ENCODE peak calls at places on chromosomes 4 and X, in six cellular contexts. N is IMR-90, R is mesenchymal stem cell, O is mesendoderm, Q is H1, W is neuronal stem cell. Y is an unnamed sample.

GRCh38 chr4:177483271-177483670 is 41.0 kb upstream of the AGA start:
- DNase-seq in O (no peak), Q (no peak), W (no peak), R (no peak), N (peak; percentile 25), Y (no peak)

GRCh38 chr4:24489870-24490269 is 94.5 kb downstream of the DHX15 start:
- DNase-seq in W (no peak), Q (no peak), O (no peak), N (no peak), R (peak; percentile 20), Y (no peak)

GRCh38 chrX:132795211-132795610 is 163.2 kb downstream of the HS6ST2 start:
- DNase-seq in N (no peak), R (no peak), O (peak; percentile 66), W (no peak), Q (no peak), Y (no peak)

GRCh38 chr4:178205826-178206225 is 763.6 kb upstream of the AGA start:
- DNase-seq in W (no peak), Q (no peak), O (peak; percentile 43), R (no peak), N (peak; percentile 2), Y (no peak)

GRCh38 chrX:129716507-129716906 is 22.3 kb upstream of the XPNPEP2 start:
- DNase-seq in Q (no peak), R (no peak), N (no peak), W (no peak), O (no peak), Y (no peak)

GRCh38 chrX:22164770-22165388 is 107.8 kb upstream of the CBLL2 start:
- DNase-seq in N (peak; percentile 36), O (no peak), Q (no peak), W (no peak), R (peak; percentile 1), Y (no peak)

GRCh38 chr4:153488719-153489384 is 22.7 kb downstream of the TMEM131L start:
- DNase-seq in O (no peak), Q (no peak), N (no peak), W (no peak), R (no peak), Y (peak; percentile 54)

GRCh38 chr4:104966349-104967033 is 180.2 kb upstream of the TET2 start:
- DNase-seq in Q (no peak), W (no peak), O (no peak), R (no peak), N (no peak), Y (no peak)

GRCh38 chrX:69036674-69037573 is 128.3 kb downstream of the PJA1 start:
- DNase-seq in R (no peak), O (no peak), Q (no peak), N (no peak), W (no peak), Y (no peak)

GRCh38 chr4:53068755-53069154 is 206.6 kb downstream of the RASL11B start:
- DNase-seq in Q (no peak), R (peak; percentile 24), W (no peak), O (no peak), N (peak; percentile 37), Y (no peak)

GRCh38 chrX:134512566-134512965 is 52.6 kb downstream of the HPRT1 start:
- DNase-seq in W (no peak), O (peak; percentile 84), N (peak; percentile 89), Q (no peak), R (peak; percentile 84), Y (no peak)

GRCh38 chr4:37749398-37749988 is 63.3 kb upstream of the RELL1 start:
- DNase-seq in R (no peak), Q (no peak), N (no peak), O (no peak), W (no peak), Y (no peak)

GRCh38 chr4:101238706-101239105 is 108.6 kb downstream of the PPP3CA start:
- DNase-seq in R (peak; percentile 61), O (no peak), N (peak; percentile 54), W (no peak), Q (no peak), Y (no peak)

GRCh38 chr4:180101348-180102083 is 2141.7 kb upstream of the TENM3 start:
- DNase-seq in N (no peak), R (no peak), W (no peak), O (no peak), Q (no peak), Y (peak; percentile 36)

GRCh38 chr4:121741751-121742150 is 23.2 kb downstream of the SMIM43 start:
- DNase-seq in W (no peak), R (no peak), O (peak; percentile 13), Q (no peak), N (peak; percentile 41), Y (no peak)
- H2BK15ac ChIP-seq in W (no peak overlapping the region), R (no peak overlapping the region), O (no peak overlapping the region), Q (no peak overlapping the region), N (peak overlapping the region; percentile 12), Y (no peak overlapping the region)

GRCh38 chr4:1209821-1210220 is 37.4 kb upstream of the SPON2 start:
- DNase-seq in O (no peak), W (peak; percentile 18), Q (no peak), N (peak; percentile 80), R (peak; percentile 94), Y (no peak)
- H3K27ac ChIP-seq in O (no peak overlapping the region), W (no peak overlapping the region), Q (no peak overlapping the region), N (peak overlapping the region; percentile 88), R (peak overlapping the region; percentile 44), Y (no peak overlapping the region)

DNA sequence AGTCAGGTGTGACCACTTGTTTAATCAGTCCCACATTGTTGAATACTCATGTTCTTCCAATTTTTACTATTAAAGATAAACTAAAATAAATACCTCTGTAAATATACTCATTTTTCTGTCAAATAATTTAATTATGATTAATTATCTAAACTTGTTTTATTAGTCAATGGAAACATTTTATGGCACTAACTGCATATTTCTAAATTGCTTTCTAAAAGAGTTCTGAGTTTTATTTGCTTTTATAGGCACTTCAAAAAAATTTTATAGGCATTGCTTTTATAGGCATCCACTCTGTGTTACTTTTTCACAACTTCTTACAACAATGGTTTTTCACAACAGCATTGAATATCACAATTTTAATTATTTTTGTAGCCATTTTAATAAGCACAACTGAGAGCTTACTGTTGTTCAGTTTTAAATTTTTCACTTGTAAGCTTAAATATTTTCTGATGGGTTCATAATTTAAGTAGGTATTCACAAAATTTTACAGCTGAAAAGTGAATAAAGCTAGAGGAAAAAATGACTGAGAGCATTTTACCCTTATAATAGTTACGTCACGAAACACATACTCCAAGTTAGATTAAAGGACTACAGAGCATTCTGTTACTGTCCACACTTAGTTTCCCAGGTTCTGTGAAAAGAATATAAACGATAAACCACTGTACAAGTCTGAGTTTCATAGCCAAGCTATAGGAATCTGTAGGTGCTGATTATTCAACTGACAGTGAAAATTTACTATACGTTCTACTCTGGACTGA is 140.8 kb upstream of the ETNPPL start:
- DNase-seq in N (no peak), R (no peak), O (no peak), Q (no peak), W (no peak), Y (no peak)
- H2BK15ac ChIP-seq in N (no peak overlapping the region), R (no peak overlapping the region), O (peak overlapping the region; percentile 74), Q (no peak overlapping the region), W (no peak overlapping the region), Y (no peak overlapping the region)

GRCh38 chr4:168487821-168488162 is 7.5 kb upstream of the DDX60L start:
- DNase-seq in Q (no peak), W (no peak), O (no peak), R (no peak), N (no peak), Y (no peak)
- H3K27ac ChIP-seq in Q (no peak overlapping the region), W (no peak overlapping the region), O (no peak overlapping the region), R (no peak overlapping the region), N (no peak overlapping the region), Y (no peak overlapping the region)

GRCh38 chr4:169185133-169185956 is 85.4 kb downstream of the SH3RF1 start:
- DNase-seq in R (no peak), N (no peak), W (no peak), O (peak; percentile 29), Q (no peak), Y (no peak)

GRCh38 chr4:169179609-169180526 is 90.9 kb downstream of the SH3RF1 start:
- DNase-seq in R (peak; percentile 38), N (peak; percentile 40), W (no peak), Q (no peak), O (no peak), Y (no peak)

GRCh38 chr4:169184236-169184635 is 86.5 kb downstream of the SH3RF1 start:
- DNase-seq in Q (no peak), R (no peak), O (no peak), W (no peak), N (peak; percentile 46), Y (no peak)

GRCh38 chr4:169184686-169185085 is 86.1 kb downstream of the SH3RF1 start:
- DNase-seq in R (no peak), N (no peak), W (no peak), Q (no peak), O (no peak), Y (no peak)

DNA sequence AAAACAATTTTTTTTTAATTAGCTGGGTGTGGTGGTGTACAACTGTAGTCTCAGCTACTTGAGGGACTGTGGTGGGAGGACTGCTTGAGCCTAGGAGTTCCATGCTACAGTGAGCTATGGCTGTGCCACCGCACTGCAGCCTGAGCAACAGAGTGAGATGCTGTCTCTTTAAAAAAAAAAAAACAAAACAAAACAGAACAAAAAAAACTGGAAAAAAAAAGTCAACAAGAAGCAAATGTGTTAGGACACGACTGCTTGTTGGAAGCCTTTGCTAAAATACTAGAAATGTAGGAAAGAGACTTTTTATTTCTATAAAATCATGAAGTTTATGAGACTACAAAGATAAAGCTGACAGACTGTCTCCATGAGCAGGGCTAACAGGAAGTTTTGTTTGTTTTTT is 87.2 kb downstream of the SH3RF1 start:
- DNase-seq in W (no peak), O (no peak), Q (no peak), N (no peak), R (no peak), Y (no peak)
- H2BK15ac ChIP-seq in W (no peak overlapping the region), O (no peak overlapping the region), Q (no peak overlapping the region), N (no peak overlapping the region), R (no peak overlapping the region), Y (no peak overlapping the region)

GRCh38 chrX:72122621-72123275 is 9.0 kb downstream of the RTL5 start:
- DNase-seq in Q (no peak), N (no peak), R (no peak), O (no peak), W (no peak), Y (no peak)
- H3K27ac ChIP-seq in Q (no peak overlapping the region), N (no peak overlapping the region), R (no peak overlapping the region), O (no peak overlapping the region), W (peak overlapping the region; percentile 83), Y (peak overlapping the region; percentile 84)

GRCh38 chr4:42248986-42249385 is 96.5 kb upstream of the BEND4 start:
- DNase-seq in W (no peak), O (no peak), R (no peak), N (no peak), Q (no peak), Y (no peak)

GRCh38 chr4:42252315-42252714 is 99.9 kb upstream of the BEND4 start:
- DNase-seq in N (no peak), W (no peak), O (no peak), R (no peak), Q (no peak), Y (no peak)
- H2BK15ac ChIP-seq in N (no peak overlapping the region), W (no peak overlapping the region), O (no peak overlapping the region), R (no peak overlapping the region), Q (no peak overlapping the region), Y (no peak overlapping the region)

GRCh38 chr4:94758700-94759399 is 1.1 kb downstream of the BMPR1B start:
- DNase-seq in Q (no peak), R (peak; percentile 34), W (peak; percentile 15), O (peak; percentile 64), N (no peak), Y (peak; percentile 52)
- H3K27ac ChIP-seq in Q (no peak overlapping the region), R (no peak overlapping the region), W (no peak overlapping the region), O (no peak overlapping the region), N (no peak overlapping the region), Y (no peak overlapping the region)

Y was measured in H9.